ENCODE peak calls at places on chromosomes 7 and 10, in four cellular contexts. M is GM12878, Z is H1, R is HepG2. B is an unnamed sample.

GRCh38 chr7:74104702-74105101 is 21.1 kb downstream of the LIMK1 start:
- DNase-seq in M (no peak), Z (no peak), R (no peak), B (no peak)

GRCh38 chr10:44306147-44306710 is 78.7 kb downstream of the CXCL12 start:
- DNase-seq in M (no peak), Z (no peak), R (no peak), B (no peak)

GRCh38 chr7:117193564-117193963 is 129.3 kb downstream of the WNT2 start:
- DNase-seq in M (no peak), Z (no peak), R (no peak), B (no peak)

GRCh38 chr10:20698837-20699236 is 198.3 kb downstream of the NEBL start:
- DNase-seq in M (no peak), Z (peak; percentile 9), R (no peak), B (no peak)

GRCh38 chr10:44647877-44648542 is 263.1 kb upstream of the CXCL12 start:
- DNase-seq in M (peak; percentile 27), Z (no peak), R (no peak), B (no peak)

GRCh38 chr10:77531441-77532001 is 106.1 kb downstream of the KCNMA1 start:
- DNase-seq in M (no peak), Z (no peak), R (no peak), B (no peak)

GRCh38 chr7:66114743-66115727 is at the start of gene CRCP:
- DNase-seq in M (peak; percentile 42), Z (peak; percentile 46), R (peak; percentile 87), B (peak; percentile 95)

GRCh38 chr10:115774721-115775120 is 498.3 kb downstream of the GFRA1 start:
- DNase-seq in M (no peak), Z (no peak), R (no peak), B (no peak)

GRCh38 chr7:95246935-95247370 is 77.4 kb downstream of the PON1 start:
- DNase-seq in M (peak; percentile 5), Z (peak; percentile 15), R (peak; percentile 54), B (peak; percentile 71)

GRCh38 chr10:125362966-125363365 is 202.6 kb upstream of the CTBP2 start:
- DNase-seq in M (no peak), Z (no peak), R (no peak), B (no peak)

GRCh38 chr10:59465089-59465488 is 102.7 kb upstream of the FAM13C start:
- DNase-seq in M (no peak), Z (no peak), R (peak; percentile 4), B (no peak)

GRCh38 chr7:151316896-151317295 is 24.7 kb upstream of the NUB1 start:
- DNase-seq in M (no peak), Z (no peak), R (no peak), B (no peak)

GRCh38 chr7:89607797-89608196 is 546.5 kb upstream of the STEAP1 start:
- DNase-seq in M (no peak), Z (no peak), R (no peak), B (no peak)

GRCh38 chr10:74746813-74747212 is 79.6 kb upstream of the KAT6B start:
- DNase-seq in M (no peak), Z (no peak), R (no peak), B (no peak)

GRCh38 chr7:123715198-123715597 is 33.6 kb downstream of the WASL start:
- DNase-seq in M (no peak), Z (no peak), R (peak; percentile 23), B (no peak)

GRCh38 chr7:47435889-47436312 is 146.0 kb downstream of the TNS3 start:
- DNase-seq in M (no peak), Z (peak; percentile 23), R (peak; percentile 27), B (peak; percentile 31)

GRCh38 chr7:100826546-100827329 is 585 bp downstream of the EPHB4 start:
- DNase-seq in M (no peak), Z (no peak), R (no peak), B (no peak)

GRCh38 chr10:104980401-104980800 is 339.3 kb downstream of the SORCS3 start:
- DNase-seq in M (no peak), Z (no peak), R (no peak), B (no peak)

GRCh38 chr10:71661942-71662341 is 57.6 kb downstream of the C10orf105 start:
- DNase-seq in M (no peak), Z (no peak), R (no peak), B (no peak)

GRCh38 chr7:64998865-64999164 is 7.7 kb downstream of the ERV3-1 start:
- DNase-seq in M (no peak), Z (no peak), R (no peak), B (no peak)

GRCh38 chr7:113824117-113824823 is 94.5 kb downstream of the PPP1R3A start:
- DNase-seq in M (no peak), Z (no peak), R (no peak), B (no peak)

GRCh38 chr10:106711313-106711906 is 453.1 kb downstream of the SORCS1 start:
- DNase-seq in M (no peak), Z (peak; percentile 43), R (peak; percentile 23), B (peak; percentile 74)

GRCh38 chr10:26485150-26485941 is 47.2 kb downstream of the APBB1IP start:
- DNase-seq in M (no peak), Z (no peak), R (no peak), B (no peak)

GRCh38 chr7:98251251-98251843 is 685 bp downstream of the TECPR1 start:
- DNase-seq in M (no peak), Z (no peak), R (peak; percentile 63), B (peak; percentile 47)

GRCh38 chr10:132706701-132707100 is 79.2 kb downstream of the NKX6-2 start:
- DNase-seq in M (no peak), Z (no peak), R (no peak), B (no peak)

GRCh38 chr7:27300401-27300800 is 57.8 kb downstream of the EVX1 start:
- DNase-seq in M (no peak), Z (no peak), R (no peak), B (no peak)

GRCh38 chr10:30114871-30115270 is 55.5 kb upstream of the JCAD start:
- DNase-seq in M (no peak), Z (no peak), R (no peak), B (no peak)

GRCh38 chr10:124093076-124093773 is at the start of gene CHST15:
- DNase-seq in M (no peak), Z (peak; percentile 54), R (peak; percentile 86), B (no peak)

GRCh38 chr7:115024276-115024675 is 102.4 kb downstream of the MDFIC start:
- DNase-seq in M (no peak), Z (no peak), R (no peak), B (no peak)

GRCh38 chr7:100158229-100159098 is at the start of gene TRAPPC14:
- DNase-seq in M (no peak), Z (peak; percentile 83), R (peak; percentile 75), B (peak; percentile 98)

GRCh38 chr10:21184216-21184615 is 287.1 kb upstream of the NEBL start:
- DNase-seq in M (no peak), Z (no peak), R (no peak), B (no peak)

GRCh38 chr10:91944880-91945630 is 21.5 kb downstream of the BTAF1 start:
- DNase-seq in M (peak; percentile 24), Z (no peak), R (no peak), B (no peak)

GRCh38 chr7:129950191-129950940 is 2.4 kb downstream of the UBE2H start:
- DNase-seq in M (peak; percentile 60), Z (no peak), R (no peak), B (peak; percentile 9)

GRCh38 chr10:84988011-84988410 is 659.6 kb downstream of the CCSER2 start:
- DNase-seq in M (no peak), Z (no peak), R (no peak), B (no peak)

GRCh38 chr7:132034748-132035416 is 478.5 kb upstream of the PODXL start:
- DNase-seq in M (no peak), Z (no peak), R (no peak), B (no peak)

GRCh38 chr7:158611541-158611940 is 23.9 kb upstream of the PTPRN2 start:
- DNase-seq in M (no peak), Z (no peak), R (no peak), B (no peak)

GRCh38 chr10:89398003-89398749 is 5.8 kb downstream of the IFIT1 start:
- DNase-seq in M (no peak), Z (no peak), R (no peak), B (no peak)

GRCh38 chr7:71752171-71752935 is 620.4 kb downstream of the GALNT17 start:
- DNase-seq in M (no peak), Z (peak; percentile 53), R (peak; percentile 4), B (peak; percentile 76)

DNA sequence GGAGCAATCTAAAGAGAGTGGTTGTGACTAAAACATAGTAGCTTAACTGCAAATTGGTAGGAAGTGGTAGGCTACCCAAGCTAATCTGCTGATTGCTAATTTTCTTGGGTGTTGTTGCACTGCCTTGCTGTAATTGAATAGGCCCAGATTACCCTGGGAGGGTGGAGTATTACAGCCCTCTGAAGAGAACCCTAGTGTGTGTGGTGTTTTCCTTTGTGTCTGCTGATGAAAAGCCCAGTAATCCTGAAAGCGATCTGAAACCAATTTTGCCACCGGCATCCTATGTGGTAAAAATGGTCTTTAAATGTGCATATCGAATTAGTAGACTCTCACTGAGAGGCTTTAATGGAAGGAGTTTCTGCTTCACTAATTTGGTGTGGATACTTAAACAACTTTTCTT is 92.6 kb downstream of the CSTF2T start:
- DNase-seq in M (no peak), Z (no peak), R (no peak), B (no peak)
- TF ChIP-seq BRCA1 in M (no peak), Z (no peak), R (no peak), B (no peak)

GRCh38 chr10:8092428-8092827 is 37.9 kb downstream of the GATA3 start:
- DNase-seq in M (no peak), Z (no peak), R (no peak), B (no peak)

GRCh38 chr10:8086315-8086714 is 31.8 kb downstream of the GATA3 start:
- DNase-seq in M (no peak), Z (no peak), R (no peak), B (no peak)

GRCh38 chr10:8084799-8085198 is 30.3 kb downstream of the GATA3 start:
- DNase-seq in M (no peak), Z (no peak), R (no peak), B (no peak)

DNA sequence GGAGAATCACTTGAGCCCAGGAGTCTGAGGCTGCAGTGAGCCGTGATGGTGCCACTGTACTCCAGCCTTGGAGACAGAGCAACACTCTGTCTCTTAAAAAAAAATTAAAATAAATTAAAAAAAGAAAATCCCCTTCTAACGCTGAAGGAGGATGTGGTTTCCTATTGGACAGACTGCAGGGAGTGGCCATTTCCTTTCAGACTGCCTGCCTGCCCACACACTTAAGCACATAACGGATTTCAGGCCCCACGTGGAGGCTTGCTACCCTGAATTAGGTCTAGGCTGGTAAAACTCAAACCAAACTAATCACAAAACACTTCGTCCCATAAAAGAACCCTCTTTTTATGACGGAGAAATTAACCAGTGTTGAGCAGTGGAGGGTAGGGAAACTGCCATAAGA is 34.0 kb downstream of the GATA3 start:
- DNase-seq in M (no peak), Z (no peak), R (no peak), B (no peak)
- TF ChIP-seq BRCA1 in M (no peak), Z (no peak), R (no peak), B (no peak)

GRCh38 chr7:142896741-142897379 is 11.3 kb upstream of the TRPV6 start:
- DNase-seq in M (no peak), Z (no peak), R (no peak), B (no peak)
- TF ChIP-seq BRCA1 in M (no peak), Z (no peak), R (no peak), B (no peak)

DNA sequence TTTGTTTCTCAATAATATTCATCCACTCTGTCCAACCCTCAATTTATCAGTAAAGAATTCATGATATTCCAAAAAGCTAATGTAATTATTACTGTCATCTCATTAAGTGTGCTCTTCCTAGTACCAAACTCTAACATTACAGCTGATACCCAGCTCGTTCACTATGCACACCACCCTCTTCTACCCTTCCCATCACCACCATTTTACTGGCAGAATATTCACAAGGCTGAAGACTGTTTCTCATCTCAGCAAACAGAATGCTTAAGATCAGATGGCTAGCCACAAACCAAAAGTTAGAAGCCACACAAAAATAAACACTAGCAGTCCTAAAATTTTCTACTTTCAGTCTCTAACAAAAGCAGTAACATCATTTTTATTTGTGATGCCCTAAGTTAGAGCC is 121.5 kb downstream of the SRPK2 start:
- DNase-seq in M (no peak), Z (no peak), R (no peak), B (no peak)
- TF ChIP-seq BRCA1 in M (no peak), Z (no peak), R (no peak), B (no peak)